ENCODE peak calls at places on chromosomes 4 and X, in ten cellular contexts. D, U, V, W, L, C, R, B, A and S are unnamed samples.

GRCh38 chr4:2936773-2937145 is 26.4 kb downstream of the NOP14 start:
- DNase-seq in V (peak), U (peak), L (no peak), D (peak), R (no peak), B (no peak), C (no peak), W (no peak), A (no peak), S (no peak)

GRCh38 chr4:83124079-83124780 is 9.7 kb upstream of the PLAC8 start:
- DNase-seq in V (no peak), C (no peak), W (no peak), R (no peak), D (no peak), B (peak), L (no peak), U (no peak), A (no peak), S (no peak)

GRCh38 chr4:168636506-168637176 is 139.8 kb downstream of the PALLD start:
- DNase-seq in V (peak), L (no peak), R (no peak), C (peak), A (no peak), D (no peak), W (no peak), U (no peak), B (no peak), S (no peak)

GRCh38 chr4:132297346-132297745 is 851.7 kb upstream of the PCDH10 start:
- DNase-seq in L (no peak), C (peak), R (no peak), A (no peak), W (no peak), V (no peak), D (no peak), U (no peak), B (no peak), S (no peak)

GRCh38 chr4:56307423-56307822 is 79.9 kb downstream of the AASDH start:
- DNase-seq in R (no peak), L (no peak), C (no peak), U (no peak), V (peak), W (no peak), D (peak), B (no peak), A (no peak), S (no peak)

GRCh38 chr4:58061967-58062366 is 951.8 kb upstream of the IGFBP7 start:
- DNase-seq in D (no peak), A (no peak), L (no peak), B (no peak), V (no peak), W (no peak), R (no peak), U (no peak), C (no peak), S (no peak)

GRCh38 chr4:6271701-6272465 is 2.2 kb downstream of the WFS1 start:
- DNase-seq in D (no peak), W (no peak), A (no peak), L (no peak), U (no peak), B (no peak), V (no peak), R (no peak), C (no peak), S (no peak)

GRCh38 chr4:138945401-138945800 is 70.2 kb upstream of the NOCT start:
- DNase-seq in C (no peak), R (no peak), B (no peak), L (no peak), U (no peak), A (no peak), V (no peak), D (no peak), W (no peak), S (no peak)

GRCh38 chrX:155148724-155149537 is 67.3 kb upstream of the VBP1 start:
- DNase-seq in C (no peak), U (peak), V (no peak), D (no peak), A (no peak), L (peak), W (peak), B (no peak), R (no peak), S (peak)

GRCh38 chrX:129478516-129478915 is 44.8 kb downstream of the SMARCA1 start:
- DNase-seq in C (no peak), R (no peak), A (no peak), W (no peak), L (no peak), U (no peak), D (no peak), V (no peak), B (no peak), S (no peak)

GRCh38 chr4:92599044-92599443 is 295.3 kb downstream of the GRID2 start:
- DNase-seq in W (no peak), B (no peak), C (no peak), L (no peak), R (no peak), V (no peak), D (peak), U (no peak), A (no peak), S (peak)

GRCh38 chr4:38785901-38786402 is 3.2 kb upstream of the TLR10 start:
- DNase-seq in L (no peak), U (no peak), A (peak), R (no peak), C (no peak), W (no peak), B (no peak), V (no peak), D (no peak), S (no peak)

GRCh38 chrX:1386338-1387127 is 5.4 kb downstream of the SLC25A6 start:
- DNase-seq in A (peak), B (no peak), V (no peak), U (no peak), C (no peak), R (peak), W (no peak), L (no peak), D (no peak), S (no peak)

GRCh38 chrX:153449306-153450113 is 3.7 kb upstream of the TREX2 start:
- DNase-seq in D (no peak), W (no peak), C (no peak), A (no peak), R (no peak), B (no peak), V (no peak), U (no peak), L (no peak), S (no peak)

GRCh38 chr4:80307183-80307735 is 28.3 kb upstream of the CFAP299 start:
- DNase-seq in D (peak), W (no peak), B (no peak), C (peak), A (no peak), R (no peak), V (peak), U (no peak), L (no peak), S (no peak)

GRCh38 chrX:27597506-27597905 is 7.4 kb downstream of the DCAF8L2 start:
- DNase-seq in B (no peak), V (no peak), C (no peak), W (no peak), D (no peak), A (no peak), U (no peak), L (no peak), R (no peak), S (no peak)

GRCh38 chrX:10356979-10357378 is 200.2 kb downstream of the CLCN4 start:
- DNase-seq in U (no peak), D (peak), C (no peak), W (no peak), B (no peak), A (no peak), V (no peak), L (no peak), R (no peak), S (no peak)

GRCh38 chr4:95129036-95129435 is 371.3 kb downstream of the BMPR1B start:
- DNase-seq in L (no peak), U (no peak), W (no peak), C (no peak), D (no peak), A (no peak), V (no peak), B (no peak), R (no peak), S (no peak)